ENCODE peak calls at places on chromosome 2, in seven cellular contexts. W, P, L, V, S, T and K are unnamed samples.

GRCh38 chr2:2175381-2176090 is 155.5 kb downstream of the MYT1L start:
- DNase-seq in P (no peak), W (no peak), V (no peak), S (no peak), T (peak), L (no peak), K (no peak)

GRCh38 chr2:118492335-118492734 is 355.1 kb downstream of the EN1 start:
- DNase-seq in V (no peak), T (no peak), P (peak), W (no peak), L (no peak), S (peak), K (no peak)

GRCh38 chr2:215441560-215442391 is 5.9 kb upstream of the FN1 start:
- DNase-seq in S (no peak), T (no peak), L (no peak), P (no peak), V (no peak), W (no peak), K (no peak)

GRCh38 chr2:19861771-19862170 is 40.0 kb downstream of the TTC32 start:
- DNase-seq in W (no peak), T (no peak), S (no peak), L (no peak), P (no peak), V (no peak), K (peak)

GRCh38 chr2:152396051-152396511 is 61.1 kb downstream of the FMNL2 start:
- DNase-seq in L (no peak), P (no peak), V (no peak), T (no peak), W (no peak), S (no peak), K (no peak)

GRCh38 chr2:36456227-36456788 is 100.7 kb downstream of the CRIM1 start:
- DNase-seq in W (peak), T (no peak), P (no peak), V (peak), S (no peak), L (no peak), K (no peak)

GRCh38 chr2:125004091-125004800 is 979.2 kb downstream of the CNTNAP5 start:
- DNase-seq in W (no peak), P (no peak), L (no peak), V (no peak), S (no peak), T (no peak), K (no peak)

GRCh38 chr2:95323347-95324155 is 26.4 kb downstream of the KCNIP3 start:
- DNase-seq in P (peak), W (peak), L (no peak), S (no peak), V (no peak), T (no peak), K (peak)

GRCh38 chr2:96143848-96144480 is 1.3 kb downstream of the DUSP2 start:
- DNase-seq in T (no peak), S (peak), L (no peak), P (no peak), V (no peak), W (no peak), K (no peak)

GRCh38 chr2:66110646-66111045 is 324.3 kb upstream of the MEIS1 start:
- DNase-seq in W (no peak), L (no peak), P (no peak), S (no peak), T (no peak), V (no peak), K (no peak)

GRCh38 chr2:213232649-213233437 is 51.4 kb upstream of the SPAG16 start:
- DNase-seq in W (no peak), P (no peak), V (no peak), L (peak), T (no peak), S (peak), K (no peak)

GRCh38 chr2:226782092-226782713 is 17.4 kb downstream of the IRS1 start:
- DNase-seq in T (no peak), S (no peak), W (no peak), V (no peak), P (no peak), L (no peak), K (no peak)

GRCh38 chr2:24843461-24843860 is 50.2 kb downstream of the CENPO start:
- DNase-seq in S (no peak), T (no peak), V (no peak), W (no peak), P (no peak), L (no peak), K (no peak)

GRCh38 chr2:24245986-24246779 is 71.3 kb downstream of the FAM228A start:
- DNase-seq in P (no peak), S (no peak), W (no peak), V (no peak), L (no peak), T (no peak), K (no peak)

GRCh38 chr2:215002500-215002899 is 135.9 kb downstream of the ABCA12 start:
- DNase-seq in V (no peak), W (peak), T (no peak), S (peak), L (no peak), P (peak), K (no peak)

GRCh38 chr2:42902939-42903709 is 110.7 kb upstream of the HAAO start:
- DNase-seq in W (no peak), P (no peak), S (no peak), V (no peak), T (no peak), L (no peak), K (no peak)

GRCh38 chr2:38763226-38763625 is 12.1 kb upstream of the SRSF7 start:
- DNase-seq in L (no peak), P (no peak), W (no peak), S (no peak), V (no peak), T (no peak), K (no peak)

GRCh38 chr2:136058951-136059530 is 58.9 kb downstream of the CXCR4 start:
- DNase-seq in P (no peak), T (no peak), W (no peak), S (peak), V (no peak), L (peak), K (no peak)

GRCh38 chr2:218128781-218129478 is 3.1 kb downstream of the CXCR2 start:
- DNase-seq in W (no peak), L (no peak), T (no peak), V (no peak), S (peak), P (no peak), K (no peak)

GRCh38 chr2:1742300-1742679 is 2.0 kb downstream of the PXDN start:
- DNase-seq in L (no peak), T (no peak), P (no peak), S (peak), W (no peak), V (no peak), K (no peak)

GRCh38 chr2:143241403-143242088 is 112.3 kb downstream of the ARHGAP15 start:
- DNase-seq in S (no peak), W (no peak), T (no peak), P (no peak), L (no peak), V (no peak), K (no peak)

GRCh38 chr2:28387082-28387960 is 5.3 kb upstream of the FOSL2 start:
- DNase-seq in V (no peak), L (no peak), S (no peak), T (no peak), P (no peak), W (no peak), K (peak)

GRCh38 chr2:234169676-234170075 is 119.2 kb downstream of the SPP2 start:
- DNase-seq in P (no peak), L (no peak), V (no peak), W (no peak), S (no peak), T (no peak), K (no peak)

GRCh38 chr2:220504890-220505564 is 877.6 kb downstream of the SLC4A3 start:
- DNase-seq in V (no peak), L (no peak), S (no peak), W (no peak), T (no peak), P (no peak), K (peak)

GRCh38 chr2:29042581-29043075 is 31.7 kb downstream of the PCARE start:
- DNase-seq in W (peak), S (no peak), L (no peak), T (no peak), V (no peak), P (no peak), K (no peak)

GRCh38 chr2:96247009-96247408 is 18.8 kb downstream of the TMEM127 start:
- DNase-seq in P (no peak), T (no peak), S (no peak), W (no peak), L (no peak), V (peak), K (no peak)

GRCh38 chr2:69384618-69385081 is 2.4 kb downstream of the GFPT1 start:
- DNase-seq in V (no peak), T (no peak), W (no peak), S (no peak), L (no peak), P (no peak), K (no peak)

GRCh38 chr2:199329466-199329865 is 128.3 kb downstream of the SATB2 start:
- DNase-seq in V (no peak), W (no peak), P (no peak), S (no peak), L (no peak), T (no peak), K (no peak)

GRCh38 chr2:27573452-27573851 is 9.4 kb upstream of the ZNF512 start:
- DNase-seq in S (no peak), P (no peak), W (no peak), V (no peak), L (no peak), T (no peak), K (no peak)

GRCh38 chr2:160751021-160751420 is 257.4 kb upstream of the RBMS1 start:
- DNase-seq in S (no peak), V (no peak), L (no peak), T (no peak), W (no peak), P (no peak), K (no peak)

GRCh38 chr2:237472187-237472712 is 14.8 kb upstream of the MLPH start:
- DNase-seq in T (no peak), L (no peak), P (no peak), V (no peak), S (no peak), W (no peak), K (no peak)

GRCh38 chr2:207474871-207475485 is 54.8 kb upstream of the CREB1 start:
- DNase-seq in W (peak), P (peak), S (peak), T (no peak), L (no peak), V (no peak), K (no peak)

DNA sequence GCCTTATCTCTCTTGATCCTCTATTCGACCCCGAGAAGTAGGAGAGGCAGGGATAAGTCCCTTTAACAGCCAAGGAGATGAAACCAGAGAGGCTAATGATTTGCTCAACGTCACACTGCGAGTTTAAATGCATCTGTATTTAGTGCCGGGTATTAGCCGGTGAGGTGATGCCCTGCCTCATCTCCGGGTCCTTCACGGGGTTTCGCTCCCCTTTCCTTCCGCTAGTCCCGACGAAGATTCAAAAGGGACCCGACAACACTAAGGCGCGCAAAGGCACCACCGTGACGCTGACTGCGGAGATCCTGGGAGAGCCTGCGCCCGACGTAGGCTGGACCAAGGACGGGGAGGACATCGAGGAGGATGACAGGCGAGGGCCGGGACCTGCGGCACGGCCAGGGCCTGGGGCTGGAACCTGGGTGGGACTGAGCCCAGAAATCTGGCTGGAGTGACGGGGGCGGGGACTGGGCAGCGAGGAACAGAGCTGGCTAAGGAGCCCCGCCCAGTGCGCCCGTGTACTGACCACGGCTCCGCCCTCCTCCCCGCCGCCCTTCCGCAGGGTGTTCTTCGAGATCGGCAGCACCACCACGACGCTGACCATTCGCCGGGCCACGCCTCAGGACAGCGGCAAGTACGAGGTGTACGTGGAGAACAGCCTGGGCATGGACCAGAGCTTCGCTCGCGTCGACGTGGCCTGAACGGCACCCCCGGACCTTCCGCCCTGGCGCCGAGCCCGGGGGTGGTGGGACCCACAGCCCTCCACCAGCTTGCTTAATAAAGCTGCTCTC is 1.0 kb upstream of the GMPPA start:
- DNase-seq in P (peak), V (peak), T (peak), W (peak), L (no peak), S (peak), K (peak)
- TF ChIP-seq POLR2A in P (peak), V (peak), T (no peak), W (peak), L (no peak), S (peak), K (peak)

DNA sequence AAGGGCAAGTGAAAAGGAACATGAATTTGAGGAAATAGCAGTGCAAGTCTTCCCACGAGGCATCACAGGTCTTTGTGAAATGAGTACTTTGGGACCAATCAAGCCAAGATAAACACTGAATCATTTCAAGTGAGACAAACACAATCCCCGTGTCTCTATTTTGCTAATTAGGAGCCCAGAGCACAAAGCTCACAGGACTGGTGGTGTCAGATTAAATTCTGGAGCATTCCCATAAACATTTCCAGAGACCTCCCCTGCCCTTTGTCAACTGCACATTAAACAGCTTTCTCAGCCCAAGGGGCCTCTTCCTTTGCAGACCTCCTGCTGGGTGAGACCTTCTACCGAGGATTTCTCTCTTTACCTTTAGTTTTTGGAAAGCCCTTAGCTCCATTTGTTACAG is 50.8 kb downstream of the DAPL1 start:
- DNase-seq in L (no peak), S (no peak), W (no peak), V (no peak), T (no peak), P (no peak), K (no peak)
- TF ChIP-seq POLR2A in L (no peak), S (no peak), W (no peak), V (no peak), T (no peak), P (no peak), K (no peak)

DNA sequence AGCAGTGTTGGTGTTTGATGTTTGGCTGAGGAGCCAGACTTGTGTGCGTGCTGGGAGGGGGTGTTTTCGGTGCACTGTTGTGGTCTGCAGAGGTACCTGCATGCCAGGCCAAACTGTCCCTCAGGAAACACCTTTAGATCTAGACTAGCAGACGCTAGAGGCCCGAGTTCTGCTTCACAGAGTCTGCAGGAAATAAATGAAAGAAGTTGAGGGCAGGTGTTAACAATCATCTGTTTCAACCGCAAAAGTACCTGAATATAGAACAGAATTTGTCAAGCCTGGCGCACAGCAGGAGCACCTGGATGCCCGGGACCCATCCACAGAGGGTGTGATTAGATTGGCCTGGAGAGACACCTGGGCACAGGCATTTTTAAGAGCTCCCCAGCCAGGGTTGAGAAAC is 40.5 kb upstream of the REL start:
- DNase-seq in L (peak), T (no peak), V (no peak), W (no peak), S (no peak), P (no peak), K (no peak)
- TF ChIP-seq POLR2A in L (no peak), T (no peak), V (no peak), W (no peak), S (no peak), P (no peak), K (no peak)

GRCh38 chr2:189762551-189763298 is at the start of gene OSGEPL1:
- DNase-seq in L (peak), V (peak), P (peak), W (peak), T (peak), S (peak), K (peak)
- TF ChIP-seq POLR2A in L (peak), V (no peak), P (peak), W (no peak), T (no peak), S (peak), K (peak)

GRCh38 chr2:210224660-210225460 is at the start of gene ACADL:
- DNase-seq in V (peak), P (peak), S (peak), W (peak), L (no peak), T (no peak), K (no peak)
- TF ChIP-seq POLR2A in V (no peak), P (no peak), S (no peak), W (peak), L (no peak), T (no peak), K (no peak)